ENCODE peak calls at places on chromosomes 5 and 9, in five cellular contexts. One of them, this sample, is unnamed. For H3K4me1, the result is how much of the 10 kb centered on the place peaks cover.

GRCh38 chr5:1078206-1078605 is 33.7 kb downstream of the SLC12A7 start:
- DNase-seq in stomach: no peak
- DNase-seq in A549: no peak
- DNase-seq in sigmoid colon: no peak
- DNase-seq in transverse colon: no peak
- DNase-seq in this sample: no peak

GRCh38 chr5:147188200-147189108 is 46.4 kb upstream of the STK32A start:
- DNase-seq in stomach: peak
- DNase-seq in A549: peak
- DNase-seq in sigmoid colon: no peak
- DNase-seq in transverse colon: peak
- DNase-seq in this sample: peak

GRCh38 chr5:63401434-63402046 is 560.7 kb downstream of the HTR1A start:
- DNase-seq in stomach: peak
- DNase-seq in A549: peak
- DNase-seq in sigmoid colon: no peak
- DNase-seq in transverse colon: peak
- DNase-seq in this sample: peak

GRCh38 chr9:134814598-134815215 is 65.9 kb upstream of the FCN2 start:
- DNase-seq in stomach: no peak
- DNase-seq in A549: peak
- DNase-seq in sigmoid colon: no peak
- DNase-seq in transverse colon: no peak
- DNase-seq in this sample: no peak

GRCh38 chr9:86926130-86926529 is 21.2 kb downstream of the GAS1 start:
- DNase-seq in stomach: no peak
- DNase-seq in A549: no peak
- DNase-seq in sigmoid colon: no peak
- DNase-seq in transverse colon: no peak
- DNase-seq in this sample: no peak

GRCh38 chr9:88628114-88628513 is 93.1 kb downstream of the NXNL2 start:
- DNase-seq in stomach: no peak
- DNase-seq in A549: no peak
- DNase-seq in sigmoid colon: no peak
- DNase-seq in transverse colon: no peak
- DNase-seq in this sample: no peak

GRCh38 chr9:89621676-89622075 is 16.9 kb downstream of the GADD45G start:
- DNase-seq in stomach: no peak
- DNase-seq in A549: no peak
- DNase-seq in sigmoid colon: peak
- DNase-seq in transverse colon: no peak
- DNase-seq in this sample: no peak

GRCh38 chr9:4661165-4662095 is 664 bp upstream of the PLPP6 start:
- DNase-seq in stomach: no peak
- DNase-seq in A549: no peak
- DNase-seq in sigmoid colon: no peak
- DNase-seq in transverse colon: no peak
- DNase-seq in this sample: no peak

GRCh38 chr9:33287087-33287490 is 3.2 kb upstream of the NFX1 start:
- DNase-seq in stomach: peak
- DNase-seq in A549: peak
- DNase-seq in sigmoid colon: no peak
- DNase-seq in transverse colon: peak
- DNase-seq in this sample: no peak

GRCh38 chr5:127589309-127590036 is 59.4 kb upstream of the CTXN3 start:
- DNase-seq in stomach: no peak
- DNase-seq in A549: no peak
- DNase-seq in sigmoid colon: no peak
- DNase-seq in transverse colon: no peak
- DNase-seq in this sample: no peak

GRCh38 chr5:14545890-14546289 is 35.7 kb upstream of the OTULINL start:
- DNase-seq in stomach: no peak
- DNase-seq in A549: no peak
- DNase-seq in sigmoid colon: no peak
- DNase-seq in transverse colon: no peak
- DNase-seq in this sample: no peak

GRCh38 chr9:116387934-116388714 is 234.5 kb downstream of the PAPPA start:
- DNase-seq in stomach: no peak
- DNase-seq in A549: no peak
- DNase-seq in sigmoid colon: no peak
- DNase-seq in transverse colon: no peak
- DNase-seq in this sample: no peak

GRCh38 chr9:71816782-71817549 is 48.7 kb upstream of the CEMIP2 start:
- DNase-seq in stomach: no peak
- DNase-seq in A549: no peak
- DNase-seq in sigmoid colon: no peak
- DNase-seq in transverse colon: no peak
- DNase-seq in this sample: no peak

GRCh38 chr5:157915638-157916037 is 56.7 kb upstream of the CLINT1 start:
- DNase-seq in stomach: peak
- DNase-seq in A549: no peak
- DNase-seq in sigmoid colon: peak
- DNase-seq in transverse colon: peak
- DNase-seq in this sample: peak

GRCh38 chr9:76818271-76818670 is 54.0 kb downstream of the PCA3 start:
- DNase-seq in stomach: peak
- DNase-seq in A549: peak
- DNase-seq in sigmoid colon: peak
- DNase-seq in transverse colon: peak
- DNase-seq in this sample: peak

GRCh38 chr9:91727972-91728371 is 222.1 kb downstream of the ROR2 start:
- DNase-seq in stomach: no peak
- DNase-seq in A549: no peak
- DNase-seq in sigmoid colon: no peak
- DNase-seq in transverse colon: no peak
- DNase-seq in this sample: no peak

GRCh38 chr5:114362977-114363721 is 1.3 kb downstream of the KCNN2 start:
- DNase-seq in stomach: no peak
- DNase-seq in A549: no peak
- DNase-seq in sigmoid colon: no peak
- DNase-seq in transverse colon: no peak
- DNase-seq in this sample: no peak

GRCh38 chr9:110623462-110624025 is 44.0 kb upstream of the SVEP1 start:
- DNase-seq in stomach: peak
- DNase-seq in A549: peak
- DNase-seq in sigmoid colon: no peak
- DNase-seq in transverse colon: peak
- DNase-seq in this sample: no peak

GRCh38 chr5:4837489-4838058 is 302.6 kb upstream of the ADAMTS16 start:
- DNase-seq in stomach: no peak
- DNase-seq in A549: no peak
- DNase-seq in sigmoid colon: no peak
- DNase-seq in transverse colon: no peak
- DNase-seq in this sample: no peak

GRCh38 chr5:22779499-22779898 is 73.6 kb downstream of the CDH12 start:
- DNase-seq in stomach: no peak
- DNase-seq in A549: no peak
- DNase-seq in sigmoid colon: no peak
- DNase-seq in transverse colon: no peak
- DNase-seq in this sample: no peak

GRCh38 chr5:66960373-66961137 is 236.0 kb downstream of the CD180 start:
- DNase-seq in stomach: peak
- DNase-seq in A549: no peak
- DNase-seq in sigmoid colon: no peak
- DNase-seq in transverse colon: peak
- DNase-seq in this sample: no peak

GRCh38 chr9:106075991-106076390 is 381.6 kb downstream of the TMEM38B start:
- DNase-seq in stomach: no peak
- DNase-seq in A549: no peak
- DNase-seq in sigmoid colon: no peak
- DNase-seq in transverse colon: no peak
- DNase-seq in this sample: no peak

GRCh38 chr5:74316064-74316586 is 324.4 kb downstream of the ENC1 start:
- DNase-seq in stomach: no peak
- DNase-seq in A549: peak
- DNase-seq in sigmoid colon: no peak
- DNase-seq in transverse colon: no peak
- DNase-seq in this sample: no peak

GRCh38 chr5:55218966-55219365 is 8.1 kb downstream of the MCIDAS start:
- DNase-seq in stomach: peak
- DNase-seq in A549: no peak
- DNase-seq in sigmoid colon: no peak
- DNase-seq in transverse colon: peak
- DNase-seq in this sample: no peak

GRCh38 chr5:59115345-59115744 is 532.5 kb downstream of the RAB3C start:
- DNase-seq in stomach: no peak
- DNase-seq in A549: no peak
- DNase-seq in sigmoid colon: no peak
- DNase-seq in transverse colon: no peak
- DNase-seq in this sample: no peak

GRCh38 chr5:139649082-139649991 is 1.2 kb downstream of the CXXC5 start:
- DNase-seq in stomach: no peak
- DNase-seq in A549: no peak
- DNase-seq in sigmoid colon: peak
- DNase-seq in transverse colon: peak
- DNase-seq in this sample: no peak

GRCh38 chr5:139651863-139652787 is 4.0 kb downstream of the CXXC5 start:
- DNase-seq in stomach: peak
- DNase-seq in A549: peak
- DNase-seq in sigmoid colon: peak
- DNase-seq in transverse colon: peak
- DNase-seq in this sample: peak

GRCh38 chr5:139650031-139650688 is 2.0 kb downstream of the CXXC5 start:
- DNase-seq in stomach: peak
- DNase-seq in A549: no peak
- DNase-seq in sigmoid colon: peak
- DNase-seq in transverse colon: peak
- DNase-seq in this sample: no peak

GRCh38 chr5:139651502-139651862 is 3.3 kb downstream of the CXXC5 start:
- DNase-seq in stomach: no peak
- DNase-seq in A549: no peak
- DNase-seq in sigmoid colon: peak
- DNase-seq in transverse colon: no peak
- DNase-seq in this sample: no peak

DNA sequence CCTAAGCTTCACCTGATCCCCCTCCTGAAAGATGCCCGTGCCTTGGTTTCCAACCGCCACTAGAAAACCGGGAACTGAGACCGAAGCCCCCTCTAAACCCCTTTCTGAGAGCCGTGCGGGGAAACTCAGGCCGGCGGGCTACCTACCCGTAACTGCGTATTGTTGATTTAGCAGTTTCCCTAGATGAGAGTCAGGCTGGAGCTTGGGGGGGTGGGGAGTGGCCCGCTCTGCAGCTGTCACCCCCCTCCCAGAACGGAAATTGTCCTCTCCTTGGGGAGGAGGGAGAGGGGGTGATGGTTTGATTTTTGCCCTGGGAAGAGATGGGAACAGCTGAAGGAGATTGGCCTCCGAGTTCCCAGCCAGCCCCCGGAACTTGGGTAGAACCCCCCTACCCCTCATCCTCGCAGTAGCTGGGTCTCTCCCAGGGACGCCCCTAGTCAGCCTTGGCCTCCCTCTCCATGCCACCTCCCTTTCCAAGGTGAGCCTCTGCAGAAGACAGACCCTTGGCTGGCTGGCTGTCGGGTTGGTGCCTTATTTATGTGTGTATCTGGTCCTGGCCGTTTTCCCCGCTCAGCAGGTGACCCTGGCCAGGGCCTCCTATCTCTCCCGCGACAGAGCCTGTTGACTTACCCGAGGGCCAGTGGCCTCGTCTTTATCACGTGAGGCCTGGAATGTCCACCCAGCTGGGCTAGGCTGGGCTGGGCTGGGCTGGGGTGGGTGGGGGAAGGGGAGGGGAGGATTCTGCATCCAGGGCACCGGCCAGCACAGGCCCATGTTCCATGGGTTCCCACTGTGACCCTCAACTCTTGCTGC is 2.7 kb downstream of the CXXC5 start:
- DNase-seq in stomach: peak
- DNase-seq in A549: no peak
- DNase-seq in sigmoid colon: peak
- DNase-seq in transverse colon: peak
- DNase-seq in this sample: no peak
- TF ChIP-seq EP300 in stomach: no peak
- TF ChIP-seq EP300 in A549: no peak
- TF ChIP-seq EP300 in sigmoid colon: no peak
- TF ChIP-seq EP300 in transverse colon: no peak
- TF ChIP-seq EP300 in this sample: no peak

DNA sequence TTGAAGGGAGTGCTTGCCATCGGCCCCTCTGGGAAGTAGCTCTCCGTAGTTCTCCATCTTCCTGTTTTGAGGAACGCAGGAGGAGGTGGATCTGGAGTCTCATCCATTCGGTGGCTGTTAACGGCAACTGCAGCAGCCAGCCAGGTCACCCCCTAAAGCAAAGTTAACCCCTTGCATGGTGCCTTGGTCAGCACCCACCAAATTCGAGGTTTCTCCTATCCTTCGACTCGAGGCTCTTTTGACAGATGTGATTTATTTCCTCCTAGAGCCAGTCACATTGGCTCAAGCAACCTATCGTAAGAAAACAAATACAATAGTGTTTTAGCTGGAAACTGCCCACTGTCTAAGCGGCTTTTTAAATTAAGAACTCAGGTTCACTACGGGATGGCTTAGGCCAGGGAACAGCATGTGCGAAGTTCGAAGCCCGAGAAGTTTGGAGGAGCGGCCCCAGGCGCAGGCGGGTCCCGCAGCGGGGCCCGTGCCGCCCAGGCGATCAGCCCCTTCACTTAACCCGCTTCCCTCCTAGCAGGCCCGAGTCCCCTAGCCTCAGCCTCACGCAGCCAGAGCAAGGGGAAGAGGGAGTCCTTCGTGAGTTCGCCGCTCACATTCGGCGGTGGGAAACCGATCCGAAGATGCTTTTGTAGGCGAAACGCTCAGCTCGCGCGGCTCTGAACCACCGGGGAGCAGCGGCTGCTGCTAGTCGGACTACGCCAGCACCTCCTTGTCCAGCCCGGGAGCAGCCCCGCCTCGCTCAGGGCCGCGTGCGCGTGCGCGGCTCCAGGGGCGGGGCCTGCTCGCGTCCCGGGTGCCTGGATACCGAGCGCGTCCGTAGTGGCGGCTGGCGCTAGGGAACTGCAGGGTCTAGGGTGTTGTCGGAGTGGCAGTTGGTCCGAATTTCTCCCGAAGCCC is at the start of gene ROPN1L:
- DNase-seq in stomach: peak
- DNase-seq in A549: peak
- DNase-seq in sigmoid colon: peak
- DNase-seq in transverse colon: peak
- DNase-seq in this sample: peak
- TF ChIP-seq POLR2A in stomach: no peak
- TF ChIP-seq POLR2A in A549: peak
- TF ChIP-seq POLR2A in sigmoid colon: no peak
- TF ChIP-seq POLR2A in transverse colon: peak
- TF ChIP-seq POLR2A in this sample: peak

GRCh38 chr5:80193421-80193820 is 62.4 kb downstream of the SERINC5 start:
- DNase-seq in stomach: no peak
- DNase-seq in A549: no peak
- DNase-seq in sigmoid colon: no peak
- DNase-seq in transverse colon: no peak
- DNase-seq in this sample: no peak
- H3K4me1 ChIP-seq in stomach: half or more
- H3K4me1 ChIP-seq in A549: under half
- H3K4me1 ChIP-seq in sigmoid colon: under half
- H3K4me1 ChIP-seq in transverse colon: under half
- H3K4me1 ChIP-seq in this sample: under half

DNA sequence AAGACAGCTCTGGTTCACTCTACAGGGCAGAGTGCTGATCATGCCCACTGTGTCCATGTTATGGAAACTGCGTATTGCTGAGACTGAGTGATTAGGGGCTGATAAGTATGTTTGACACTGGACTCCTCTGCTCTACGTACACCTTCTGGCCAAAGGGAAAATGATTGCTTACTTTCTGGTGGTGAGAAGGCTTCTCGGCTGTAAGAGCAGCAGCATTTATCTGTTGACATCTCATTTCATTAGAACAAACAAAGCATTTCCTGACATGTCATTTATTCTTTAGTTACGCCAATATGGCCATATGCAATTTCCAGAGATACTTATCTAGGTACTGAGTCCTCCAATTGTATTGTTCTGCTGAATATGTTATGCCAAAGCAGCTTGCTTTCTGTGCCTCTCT is 5.6 kb downstream of the FAXDC2 start:
- DNase-seq in stomach: no peak
- DNase-seq in A549: no peak
- DNase-seq in sigmoid colon: no peak
- DNase-seq in transverse colon: no peak
- DNase-seq in this sample: no peak
- TF ChIP-seq EP300 in stomach: no peak
- TF ChIP-seq EP300 in A549: no peak
- TF ChIP-seq EP300 in sigmoid colon: no peak
- TF ChIP-seq EP300 in transverse colon: no peak
- TF ChIP-seq EP300 in this sample: no peak